ENCODE peak calls at places on chromosomes 4 and X, in eight cellular contexts. L is lower leg skin, N is H1, Q is IMR-90, Y is A549, A is breast epithelium, V is upper lobe of left lung, J is heart left ventricle. D is an unnamed sample.

GRCh38 chr4:16269742-16270522 is 43.7 kb upstream of the TAPT1 start:
- DNase-seq in L (no peak), Y (no peak), J (no peak), Q (peak; percentile 55), V (no peak), N (no peak), A (no peak), D (no peak)

GRCh38 chr4:152460488-152460887 is 75.4 kb downstream of the FBXW7 start:
- DNase-seq in N (no peak), V (no peak), Y (no peak), Q (peak; percentile 78), J (no peak), L (no peak), A (no peak), D (no peak)

GRCh38 chr4:176753049-176753448 is 39.7 kb downstream of the VEGFC start:
- DNase-seq in Q (peak; percentile 95), N (no peak), L (no peak), V (no peak), Y (no peak), J (no peak), A (no peak), D (no peak)

GRCh38 chr4:124783847-124784246 is 71.3 kb upstream of the ANKRD50 start:
- DNase-seq in J (no peak), N (no peak), L (no peak), Y (no peak), V (no peak), A (no peak), Q (peak; percentile 90), D (no peak)

GRCh38 chr4:104971458-104971857 is 175.2 kb upstream of the TET2 start:
- DNase-seq in J (no peak), Y (no peak), A (no peak), L (no peak), N (no peak), Q (no peak), V (no peak), D (no peak)

GRCh38 chr4:80307183-80307735 is 28.3 kb upstream of the CFAP299 start:
- DNase-seq in Y (no peak), N (no peak), Q (peak; percentile 41), L (no peak), A (no peak), J (no peak), V (no peak), D (no peak)

GRCh38 chr4:184347251-184348239 is 126.8 kb downstream of the IRF2 start:
- DNase-seq in N (peak; percentile 57), Q (peak; percentile 68), A (peak; percentile 30), L (peak; percentile 63), Y (no peak), V (no peak), J (peak; percentile 73), D (no peak)

GRCh38 chr4:144302704-144303536 is 162.4 kb upstream of the GYPA start:
- DNase-seq in L (no peak), Y (no peak), Q (no peak), A (peak; percentile 21), J (no peak), N (no peak), V (no peak), D (no peak)

GRCh38 chrX:41723305-41723704 is 676 bp upstream of the GPR82 start:
- DNase-seq in Y (no peak), Q (peak; percentile 4), A (no peak), J (no peak), V (no peak), L (no peak), N (no peak), D (no peak)

GRCh38 chr4:48275247-48275646 is 5.6 kb upstream of the TEC start:
- DNase-seq in N (no peak), Q (peak; percentile 35), A (no peak), Y (peak; percentile 6), V (no peak), J (no peak), L (no peak), D (no peak)

GRCh38 chr4:74948279-74948678 is 15.4 kb downstream of the PARM1 start:
- DNase-seq in A (no peak), L (no peak), J (no peak), Q (no peak), N (no peak), Y (no peak), V (no peak), D (no peak)

GRCh38 chr4:148238086-148238485 is 204.1 kb downstream of the NR3C2 start:
- DNase-seq in J (no peak), Y (no peak), N (no peak), A (no peak), V (no peak), L (no peak), Q (no peak), D (no peak)

GRCh38 chrX:153499876-153500275 is 5.1 kb downstream of the BGN start:
- DNase-seq in J (no peak), Y (no peak), A (no peak), V (peak; percentile 60), L (no peak), Q (no peak), N (no peak), D (no peak)

GRCh38 chr4:183110244-183110643 is 11.2 kb downstream of the WWC2 start:
- DNase-seq in J (no peak), Q (no peak), L (no peak), V (no peak), A (no peak), Y (no peak), N (no peak), D (no peak)

GRCh38 chr4:150136481-150136880 is 58.2 kb downstream of the DCLK2 start:
- DNase-seq in L (no peak), J (no peak), Q (peak; percentile 76), V (no peak), A (no peak), N (no peak), Y (no peak), D (no peak)

GRCh38 chr4:86220137-86220536 is 139.7 kb downstream of the MAPK10 start:
- DNase-seq in A (no peak), N (no peak), Y (no peak), Q (peak; percentile 43), L (no peak), J (no peak), V (no peak), D (no peak)

GRCh38 chr4:81039351-81040174 is 9.1 kb downstream of the BMP3 start:
- DNase-seq in A (no peak), Q (no peak), V (no peak), Y (no peak), N (no peak), L (no peak), J (no peak), D (no peak)

GRCh38 chr4:105474110-105474518 is 252 bp upstream of the PPA2 start:
- DNase-seq in L (peak; percentile 78), N (no peak), A (peak; percentile 79), J (peak; percentile 90), Y (peak; percentile 76), Q (peak; percentile 77), V (peak; percentile 97), D (no peak)

DNA sequence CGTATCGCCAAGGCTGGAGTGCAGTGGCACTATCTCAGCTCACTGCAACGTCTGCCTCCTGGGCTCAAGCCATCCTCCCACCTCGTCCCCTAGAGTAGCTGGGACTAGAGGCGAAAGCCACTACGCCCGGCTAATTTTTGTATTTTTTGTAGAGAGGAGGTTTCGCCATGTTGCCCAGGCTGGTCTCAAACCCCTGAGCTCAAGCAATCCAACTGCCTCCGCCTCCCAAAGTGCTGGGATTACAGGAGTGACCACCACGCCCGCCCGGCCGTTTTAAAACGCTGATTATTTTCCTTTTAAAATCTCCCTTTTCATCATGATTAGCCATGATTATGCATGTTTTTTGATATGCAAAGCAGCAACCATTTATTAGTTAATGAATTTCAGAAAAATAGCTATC is 2.2 kb downstream of the N4BP2 start:
- DNase-seq in Y (no peak), J (no peak), L (no peak), A (no peak), V (no peak), N (no peak), Q (no peak), D (no peak)
- H3K4me3 ChIP-seq in Y (no peak overlapping the region), J (peak overlapping the region; percentile 73), L (no peak overlapping the region), A (peak overlapping the region; percentile 85), V (no peak overlapping the region), N (peak overlapping the region; percentile 72), Q (no peak overlapping the region), D (no peak overlapping the region)

DNA sequence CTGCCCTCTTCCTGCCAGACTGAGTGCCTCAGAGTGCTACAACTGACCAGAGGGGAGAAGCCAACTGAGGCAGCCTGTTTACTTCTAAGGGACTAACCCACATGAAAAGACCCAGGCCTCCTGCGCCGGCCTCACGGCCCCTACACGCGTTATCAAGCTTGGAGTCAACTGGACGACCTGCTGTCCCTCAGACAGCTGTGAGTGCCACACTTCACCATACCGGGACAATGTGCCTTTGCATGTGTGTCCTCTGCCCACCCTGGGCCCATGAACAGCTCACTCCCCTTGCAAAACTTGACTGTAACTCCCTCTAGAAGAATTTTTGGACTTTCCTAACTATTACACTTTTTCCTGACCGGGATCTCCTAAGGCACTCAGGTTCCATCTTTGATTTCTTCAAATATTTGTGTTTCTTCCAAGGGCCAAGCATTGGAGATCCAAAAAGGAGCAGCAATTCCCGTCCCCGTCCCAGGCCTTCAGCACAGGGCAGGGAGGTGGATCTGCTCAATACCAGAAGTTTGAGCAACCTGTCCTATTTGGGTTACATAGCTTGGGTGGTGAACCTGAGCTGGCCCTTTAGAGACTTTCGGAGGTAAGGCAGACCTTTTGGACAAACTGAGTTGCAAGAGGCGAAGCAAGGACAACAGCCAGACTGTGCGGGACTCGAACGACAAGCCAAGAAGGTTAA is 1.7 kb downstream of the NOP14 start:
- DNase-seq in J (no peak), Q (no peak), N (no peak), Y (no peak), A (no peak), L (no peak), V (peak; percentile 62), D (no peak)
- TF ChIP-seq POLR2A in J (no peak), Q (no peak), N (no peak), Y (no peak), A (no peak), L (no peak), V (no peak), D (no peak)

DNA sequence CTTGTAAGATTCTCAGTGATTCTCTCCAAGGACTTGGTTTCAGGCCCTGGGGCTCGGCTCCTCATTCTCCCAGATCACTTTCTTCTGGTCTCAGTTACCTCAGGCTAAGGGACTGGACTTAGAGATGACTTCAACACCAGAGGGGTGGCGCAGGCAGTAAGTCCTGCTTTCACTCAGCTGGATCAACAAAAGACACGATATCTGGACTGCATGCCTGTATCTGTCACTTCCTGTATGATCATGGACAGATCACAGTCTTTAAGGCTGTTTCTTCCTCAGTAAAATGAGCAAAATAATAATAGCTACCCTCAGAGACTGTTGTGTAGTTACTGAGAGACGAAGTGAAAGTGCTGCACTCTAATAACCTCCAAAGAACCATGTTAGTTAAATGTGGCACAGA is 19.5 kb upstream of the CXCR3 start:
- DNase-seq in Q (peak; percentile 70), A (no peak), Y (no peak), V (no peak), L (no peak), J (no peak), N (no peak), D (no peak)
- H3K4me3 ChIP-seq in Q (peak overlapping the region; percentile 7), A (no peak overlapping the region), Y (no peak overlapping the region), V (no peak overlapping the region), L (no peak overlapping the region), J (no peak overlapping the region), N (no peak overlapping the region), D (no peak overlapping the region)

DNA sequence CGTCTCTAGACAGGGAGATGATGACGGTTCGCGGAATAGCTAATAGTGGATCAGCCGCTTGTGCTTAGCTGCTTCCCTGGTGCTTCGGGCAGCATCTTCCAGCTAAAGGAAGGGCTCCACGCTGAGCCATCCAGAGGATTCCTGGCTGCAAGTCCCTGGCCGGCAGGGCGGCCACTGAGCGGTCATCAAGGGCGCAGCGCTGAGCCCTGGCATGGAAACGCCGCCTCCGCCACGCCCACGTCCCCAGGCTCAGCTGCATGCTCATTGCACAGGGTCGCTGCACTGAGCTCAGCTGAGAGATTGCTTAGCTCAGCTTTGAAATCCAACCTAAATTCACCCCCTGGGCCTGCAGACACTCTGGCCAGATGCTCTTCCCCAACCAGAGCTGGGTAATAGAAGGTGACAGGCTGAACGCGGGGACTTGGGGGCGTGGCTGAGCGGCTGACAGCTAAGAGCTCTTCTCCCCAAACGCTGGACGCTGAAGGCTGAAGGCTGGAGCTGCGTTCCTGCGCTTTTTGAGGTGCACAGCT is 118.2 kb upstream of the KIT start:
- DNase-seq in J (peak; percentile 66), V (peak; percentile 91), A (no peak), Q (peak; percentile 46), Y (peak; percentile 6), N (peak; percentile 78), L (no peak), D (no peak)
- TF ChIP-seq POLR2A in J (no peak), V (no peak), A (no peak), Q (no peak), Y (no peak), N (no peak), L (no peak), D (no peak)